ENCODE peak calls at places on chromosomes 11 and 22, in eight cellular contexts. One of them, this sample, is unnamed.

GRCh38 chr11:57901756-57902155 is 121.9 kb upstream of the OR9Q1 start:
- DNase-seq in activated T-cell treated with anti-CD3 and anti-CD28 coated beads for 1 hour: no peak
- DNase-seq in renal cortical epithelial cell: no peak
- DNase-seq in ELR: no peak
- DNase-seq in mammary epithelial cell: peak; percentile 98
- DNase-seq in T-helper 17 cell: no peak
- DNase-seq in MV-4-11: no peak
- DNase-seq in anterior cingulate cortex: no peak
- DNase-seq in this sample: no peak

GRCh38 chr22:49141761-49142160 is 685.9 kb downstream of the BRD1 start:
- DNase-seq in activated T-cell treated with anti-CD3 and anti-CD28 coated beads for 1 hour: no peak
- DNase-seq in MV-4-11: no peak
- DNase-seq in mammary epithelial cell: no peak
- DNase-seq in anterior cingulate cortex: no peak
- DNase-seq in ELR: no peak
- DNase-seq in T-helper 17 cell: no peak
- DNase-seq in renal cortical epithelial cell: no peak
- DNase-seq in this sample: no peak

GRCh38 chr11:43278302-43278956 is 33.4 kb upstream of the API5 start:
- DNase-seq in MV-4-11: peak; percentile 9
- DNase-seq in ELR: peak; percentile 56
- DNase-seq in activated T-cell treated with anti-CD3 and anti-CD28 coated beads for 1 hour: no peak
- DNase-seq in mammary epithelial cell: peak; percentile 16
- DNase-seq in renal cortical epithelial cell: peak; percentile 16
- DNase-seq in T-helper 17 cell: no peak
- DNase-seq in anterior cingulate cortex: no peak
- DNase-seq in this sample: peak; percentile 78

GRCh38 chr11:133950874-133951483 is 5.8 kb downstream of the IGSF9B start:
- DNase-seq in renal cortical epithelial cell: no peak
- DNase-seq in mammary epithelial cell: no peak
- DNase-seq in MV-4-11: no peak
- DNase-seq in T-helper 17 cell: no peak
- DNase-seq in anterior cingulate cortex: no peak
- DNase-seq in ELR: no peak
- DNase-seq in activated T-cell treated with anti-CD3 and anti-CD28 coated beads for 1 hour: no peak
- DNase-seq in this sample: no peak

GRCh38 chr11:32905028-32905667 is 12.5 kb downstream of the QSER1 start:
- DNase-seq in ELR: no peak
- DNase-seq in activated T-cell treated with anti-CD3 and anti-CD28 coated beads for 1 hour: no peak
- DNase-seq in anterior cingulate cortex: no peak
- DNase-seq in T-helper 17 cell: no peak
- DNase-seq in MV-4-11: no peak
- DNase-seq in mammary epithelial cell: no peak
- DNase-seq in renal cortical epithelial cell: peak; percentile 33
- DNase-seq in this sample: no peak

GRCh38 chr11:117610901-117611300 is 186.1 kb downstream of the DSCAML1 start:
- DNase-seq in ELR: peak; percentile 26
- DNase-seq in mammary epithelial cell: no peak
- DNase-seq in renal cortical epithelial cell: peak; percentile 45
- DNase-seq in anterior cingulate cortex: no peak
- DNase-seq in activated T-cell treated with anti-CD3 and anti-CD28 coated beads for 1 hour: no peak
- DNase-seq in T-helper 17 cell: no peak
- DNase-seq in MV-4-11: no peak
- DNase-seq in this sample: no peak

GRCh38 chr11:74926304-74927030 is 22.4 kb downstream of the XRRA1 start:
- DNase-seq in renal cortical epithelial cell: no peak
- DNase-seq in activated T-cell treated with anti-CD3 and anti-CD28 coated beads for 1 hour: no peak
- DNase-seq in mammary epithelial cell: peak; percentile 46
- DNase-seq in T-helper 17 cell: no peak
- DNase-seq in MV-4-11: peak; percentile 29
- DNase-seq in anterior cingulate cortex: no peak
- DNase-seq in ELR: peak; percentile 76
- DNase-seq in this sample: peak; percentile 60

GRCh38 chr11:22342599-22343138 is 4.5 kb downstream of the SLC17A6 start:
- DNase-seq in activated T-cell treated with anti-CD3 and anti-CD28 coated beads for 1 hour: no peak
- DNase-seq in anterior cingulate cortex: no peak
- DNase-seq in ELR: no peak
- DNase-seq in mammary epithelial cell: no peak
- DNase-seq in MV-4-11: no peak
- DNase-seq in renal cortical epithelial cell: no peak
- DNase-seq in T-helper 17 cell: no peak
- DNase-seq in this sample: no peak

GRCh38 chr22:50125029-50125428 is 35.2 kb downstream of the MOV10L1 start:
- DNase-seq in renal cortical epithelial cell: no peak
- DNase-seq in T-helper 17 cell: no peak
- DNase-seq in ELR: no peak
- DNase-seq in mammary epithelial cell: no peak
- DNase-seq in MV-4-11: no peak
- DNase-seq in activated T-cell treated with anti-CD3 and anti-CD28 coated beads for 1 hour: no peak
- DNase-seq in anterior cingulate cortex: no peak
- DNase-seq in this sample: no peak

GRCh38 chr11:10388574-10388973 is 66.5 kb upstream of the AMPD3 start:
- DNase-seq in renal cortical epithelial cell: no peak
- DNase-seq in T-helper 17 cell: no peak
- DNase-seq in MV-4-11: no peak
- DNase-seq in anterior cingulate cortex: no peak
- DNase-seq in activated T-cell treated with anti-CD3 and anti-CD28 coated beads for 1 hour: no peak
- DNase-seq in mammary epithelial cell: no peak
- DNase-seq in ELR: no peak
- DNase-seq in this sample: no peak

GRCh38 chr11:18408558-18409242 is 3.4 kb upstream of the LDHC start:
- DNase-seq in mammary epithelial cell: peak; percentile 57
- DNase-seq in activated T-cell treated with anti-CD3 and anti-CD28 coated beads for 1 hour: no peak
- DNase-seq in T-helper 17 cell: no peak
- DNase-seq in anterior cingulate cortex: no peak
- DNase-seq in MV-4-11: no peak
- DNase-seq in ELR: peak; percentile 11
- DNase-seq in renal cortical epithelial cell: peak; percentile 41
- DNase-seq in this sample: no peak

GRCh38 chr22:49437956-49438355 is 389.7 kb downstream of the BRD1 start:
- DNase-seq in anterior cingulate cortex: no peak
- DNase-seq in MV-4-11: no peak
- DNase-seq in renal cortical epithelial cell: no peak
- DNase-seq in mammary epithelial cell: no peak
- DNase-seq in ELR: no peak
- DNase-seq in T-helper 17 cell: no peak
- DNase-seq in activated T-cell treated with anti-CD3 and anti-CD28 coated beads for 1 hour: no peak
- DNase-seq in this sample: no peak

GRCh38 chr11:71279916-71280645 is 27.7 kb upstream of the SHANK2 start:
- DNase-seq in ELR: no peak
- DNase-seq in renal cortical epithelial cell: no peak
- DNase-seq in anterior cingulate cortex: no peak
- DNase-seq in MV-4-11: no peak
- DNase-seq in T-helper 17 cell: no peak
- DNase-seq in mammary epithelial cell: no peak
- DNase-seq in activated T-cell treated with anti-CD3 and anti-CD28 coated beads for 1 hour: no peak
- DNase-seq in this sample: no peak

GRCh38 chr11:122421684-122422083 is 233.8 kb upstream of the UBASH3B start:
- DNase-seq in MV-4-11: no peak
- DNase-seq in renal cortical epithelial cell: no peak
- DNase-seq in anterior cingulate cortex: no peak
- DNase-seq in activated T-cell treated with anti-CD3 and anti-CD28 coated beads for 1 hour: no peak
- DNase-seq in ELR: no peak
- DNase-seq in T-helper 17 cell: no peak
- DNase-seq in mammary epithelial cell: peak; percentile 70
- DNase-seq in this sample: no peak

GRCh38 chr22:22098457-22099193 is 116.0 kb upstream of the TOP3B start:
- DNase-seq in activated T-cell treated with anti-CD3 and anti-CD28 coated beads for 1 hour: no peak
- DNase-seq in anterior cingulate cortex: no peak
- DNase-seq in mammary epithelial cell: no peak
- DNase-seq in ELR: no peak
- DNase-seq in MV-4-11: no peak
- DNase-seq in renal cortical epithelial cell: no peak
- DNase-seq in T-helper 17 cell: no peak
- DNase-seq in this sample: no peak

GRCh38 chr11:59818572-59818971 is 8.0 kb upstream of the MRPL16 start:
- DNase-seq in ELR: no peak
- DNase-seq in renal cortical epithelial cell: no peak
- DNase-seq in anterior cingulate cortex: no peak
- DNase-seq in activated T-cell treated with anti-CD3 and anti-CD28 coated beads for 1 hour: no peak
- DNase-seq in mammary epithelial cell: no peak
- DNase-seq in MV-4-11: peak; percentile 69
- DNase-seq in T-helper 17 cell: no peak
- DNase-seq in this sample: no peak

GRCh38 chr22:50076646-50077624 is 8.3 kb downstream of the MLC1 start:
- DNase-seq in renal cortical epithelial cell: no peak
- DNase-seq in activated T-cell treated with anti-CD3 and anti-CD28 coated beads for 1 hour: no peak
- DNase-seq in T-helper 17 cell: no peak
- DNase-seq in ELR: no peak
- DNase-seq in anterior cingulate cortex: no peak
- DNase-seq in mammary epithelial cell: no peak
- DNase-seq in MV-4-11: no peak
- DNase-seq in this sample: no peak

GRCh38 chr11:12731841-12732336 is 57.7 kb downstream of the TEAD1 start:
- DNase-seq in mammary epithelial cell: peak; percentile 57
- DNase-seq in anterior cingulate cortex: no peak
- DNase-seq in renal cortical epithelial cell: no peak
- DNase-seq in MV-4-11: no peak
- DNase-seq in activated T-cell treated with anti-CD3 and anti-CD28 coated beads for 1 hour: no peak
- DNase-seq in ELR: peak; percentile 80
- DNase-seq in T-helper 17 cell: no peak
- DNase-seq in this sample: no peak

GRCh38 chr11:59173080-59173963 is 1.4 kb downstream of the DTX4 start:
- DNase-seq in ELR: peak; percentile 30
- DNase-seq in activated T-cell treated with anti-CD3 and anti-CD28 coated beads for 1 hour: no peak
- DNase-seq in anterior cingulate cortex: no peak
- DNase-seq in T-helper 17 cell: no peak
- DNase-seq in MV-4-11: no peak
- DNase-seq in mammary epithelial cell: peak; percentile 48
- DNase-seq in renal cortical epithelial cell: no peak
- DNase-seq in this sample: no peak

GRCh38 chr11:125923012-125923579 is 18.8 kb downstream of the DDX25 start:
- DNase-seq in MV-4-11: peak; percentile 45
- DNase-seq in anterior cingulate cortex: no peak
- DNase-seq in mammary epithelial cell: peak; percentile 50
- DNase-seq in T-helper 17 cell: peak; percentile 39
- DNase-seq in renal cortical epithelial cell: peak; percentile 67
- DNase-seq in activated T-cell treated with anti-CD3 and anti-CD28 coated beads for 1 hour: peak; percentile 33
- DNase-seq in ELR: peak; percentile 72
- DNase-seq in this sample: peak; percentile 92

GRCh38 chr11:90476442-90477007 is 253.7 kb upstream of the CHORDC1 start:
- DNase-seq in activated T-cell treated with anti-CD3 and anti-CD28 coated beads for 1 hour: no peak
- DNase-seq in MV-4-11: peak; percentile 68
- DNase-seq in T-helper 17 cell: no peak
- DNase-seq in mammary epithelial cell: peak; percentile 68
- DNase-seq in renal cortical epithelial cell: peak; percentile 87
- DNase-seq in ELR: peak; percentile 19
- DNase-seq in anterior cingulate cortex: no peak
- DNase-seq in this sample: peak; percentile 83

GRCh38 chr22:19679476-19680099 is 34.7 kb upstream of the SEPTIN5 start:
- DNase-seq in mammary epithelial cell: no peak
- DNase-seq in activated T-cell treated with anti-CD3 and anti-CD28 coated beads for 1 hour: peak; percentile 38
- DNase-seq in MV-4-11: no peak
- DNase-seq in anterior cingulate cortex: no peak
- DNase-seq in ELR: peak; percentile 38
- DNase-seq in T-helper 17 cell: peak; percentile 44
- DNase-seq in renal cortical epithelial cell: no peak
- DNase-seq in this sample: peak; percentile 57

This sample was measured in OCI-M1.